ENCODE peak calls at places on chromosomes 3 and 15, in nine cellular contexts. H is PC-3, R is MM.1S, S is neural progenitor cell, Y is psoas muscle, N is cardiac fibroblast, T is left ventricle myocardium inferior, W is esophagus muscularis mucosa, D is NB4. O is an unnamed sample.

GRCh38 chr3:63328386-63328785 is 50.3 kb downstream of the SYNPR start:
- DNase-seq in H (no peak), R (no peak), S (no peak), Y (no peak), N (no peak), T (no peak), W (no peak), D (no peak), O (no peak)

GRCh38 chr3:79729096-79729495 is 38.7 kb downstream of the ROBO1 start:
- DNase-seq in H (peak), R (no peak), S (no peak), Y (no peak), N (peak), T (no peak), W (no peak), D (no peak), O (no peak)

GRCh38 chr15:40918146-40918798 is 10.9 kb upstream of the DLL4 start:
- DNase-seq in H (no peak), R (no peak), S (no peak), Y (no peak), N (no peak), T (no peak), W (no peak), D (no peak), O (peak)

GRCh38 chr3:101632586-101632985 is 44.3 kb downstream of the ZBTB11 start:
- DNase-seq in H (no peak), R (no peak), S (no peak), Y (no peak), N (no peak), T (no peak), W (peak), D (no peak), O (no peak)

GRCh38 chr3:63763156-63763555 is 55.9 kb upstream of the C3orf49 start:
- DNase-seq in H (no peak), R (no peak), S (no peak), Y (no peak), N (no peak), T (no peak), W (no peak), D (no peak), O (no peak)

GRCh38 chr15:64842099-64842940 is 605 bp downstream of the PLEKHO2 start:
- DNase-seq in H (peak), R (peak), S (peak), Y (peak), N (peak), T (peak), W (no peak), D (peak), O (no peak)

GRCh38 chr3:14170569-14171159 is 7.7 kb downstream of the XPC start:
- DNase-seq in H (peak), R (no peak), S (no peak), Y (no peak), N (peak), T (no peak), W (no peak), D (no peak), O (no peak)

GRCh38 chr3:111717601-111718000 is 122.5 kb upstream of the ZBED2 start:
- DNase-seq in H (peak), R (peak), S (peak), Y (peak), N (peak), T (peak), W (peak), D (peak), O (no peak)

GRCh38 chr3:142613491-142613890 is 17.3 kb downstream of the PLS1 start:
- DNase-seq in H (peak), R (no peak), S (no peak), Y (no peak), N (no peak), T (no peak), W (no peak), D (no peak), O (no peak)

GRCh38 chr3:66276705-66277274 is 56.0 kb downstream of the SLC25A26 start:
- DNase-seq in H (peak), R (peak), S (peak), Y (no peak), N (peak), T (no peak), W (no peak), D (peak), O (no peak)

GRCh38 chr15:78768096-78768495 is 43.2 kb downstream of the ADAMTS7 start:
- DNase-seq in H (no peak), R (no peak), S (no peak), Y (peak), N (no peak), T (no peak), W (no peak), D (no peak), O (peak)

GRCh38 chr3:171712168-171712938 is 97.9 kb downstream of the PLD1 start:
- DNase-seq in H (no peak), R (no peak), S (no peak), Y (no peak), N (peak), T (no peak), W (no peak), D (no peak), O (no peak)

GRCh38 chr3:135452881-135453280 is 512.6 kb upstream of the PPP2R3A start:
- DNase-seq in H (no peak), R (no peak), S (no peak), Y (no peak), N (no peak), T (no peak), W (peak), D (no peak), O (peak)

GRCh38 chr15:72195101-72195511 is 2.5 kb downstream of the GRAMD2A start:
- DNase-seq in H (peak), R (no peak), S (no peak), Y (no peak), N (no peak), T (no peak), W (no peak), D (peak), O (peak)

GRCh38 chr3:110955301-110955880 is 116.2 kb upstream of the NECTIN3 start:
- DNase-seq in H (peak), R (no peak), S (no peak), Y (no peak), N (peak), T (no peak), W (no peak), D (no peak), O (no peak)

GRCh38 chr3:153372326-153372725 is 210.3 kb downstream of the RAP2B start:
- DNase-seq in H (peak), R (no peak), S (no peak), Y (no peak), N (peak), T (no peak), W (no peak), D (peak), O (no peak)

GRCh38 chr15:52233405-52233804 is 42.2 kb upstream of the GNB5 start:
- DNase-seq in H (no peak), R (no peak), S (no peak), Y (no peak), N (no peak), T (no peak), W (no peak), D (peak), O (no peak)

GRCh38 chr3:159988617-159989251 is at the start of gene IL12A:
- DNase-seq in H (peak), R (peak), S (peak), Y (peak), N (peak), T (peak), W (peak), D (peak), O (peak)

GRCh38 chr15:51830279-51830806 is 890 bp downstream of the TMOD3 start:
- DNase-seq in H (peak), R (peak), S (no peak), Y (no peak), N (peak), T (no peak), W (no peak), D (peak), O (no peak)

GRCh38 chr3:10274601-10275000 is 18.1 kb downstream of the GHRL start:
- DNase-seq in H (no peak), R (peak), S (no peak), Y (no peak), N (no peak), T (no peak), W (no peak), D (no peak), O (no peak)

GRCh38 chr15:38541046-38541445 is 23.6 kb downstream of the RASGRP1 start:
- DNase-seq in H (no peak), R (no peak), S (no peak), Y (no peak), N (no peak), T (no peak), W (peak), D (no peak), O (no peak)

GRCh38 chr3:114310701-114311100 is 16.9 kb downstream of the TIGIT start:
- DNase-seq in H (no peak), R (no peak), S (no peak), Y (no peak), N (no peak), T (no peak), W (no peak), D (no peak), O (no peak)

GRCh38 chr15:60936186-60936585 is 292.9 kb downstream of the RORA start:
- DNase-seq in H (no peak), R (no peak), S (no peak), Y (no peak), N (no peak), T (no peak), W (no peak), D (no peak), O (no peak)

GRCh38 chr15:32855942-32856341 is 138.1 kb downstream of the GREM1 start:
- DNase-seq in H (peak), R (no peak), S (no peak), Y (no peak), N (peak), T (no peak), W (no peak), D (no peak), O (no peak)

GRCh38 chr15:101406796-101407195 is 82.7 kb downstream of the PCSK6 start:
- DNase-seq in H (no peak), R (no peak), S (no peak), Y (no peak), N (no peak), T (no peak), W (no peak), D (no peak), O (no peak)

GRCh38 chr3:86180696-86181095 is 810.3 kb downstream of the VGLL3 start:
- DNase-seq in H (peak), R (peak), S (peak), Y (no peak), N (no peak), T (no peak), W (no peak), D (peak), O (no peak)

GRCh38 chr3:174986685-174987084 is 127.6 kb downstream of the NAALADL2 start:
- DNase-seq in H (peak), R (no peak), S (no peak), Y (no peak), N (peak), T (no peak), W (no peak), D (no peak), O (no peak)

GRCh38 chr3:74054566-74054965 is 429.8 kb upstream of the PDZRN3 start:
- DNase-seq in H (no peak), R (no peak), S (no peak), Y (no peak), N (no peak), T (no peak), W (no peak), D (no peak), O (no peak)

GRCh38 chr3:159502986-159503385 is 485.6 kb upstream of the IL12A start:
- DNase-seq in H (no peak), R (no peak), S (no peak), Y (no peak), N (no peak), T (no peak), W (no peak), D (no peak), O (no peak)

GRCh38 chr3:128413413-128414205 is 53.1 kb downstream of the DNAJB8 start:
- DNase-seq in H (no peak), R (no peak), S (no peak), Y (no peak), N (no peak), T (no peak), W (no peak), D (no peak), O (no peak)

GRCh38 chr3:170835346-170835745 is 34.6 kb downstream of the RPL22L1 start:
- DNase-seq in H (no peak), R (no peak), S (peak), Y (no peak), N (no peak), T (no peak), W (no peak), D (no peak), O (no peak)

GRCh38 chr3:160676547-160677303 is at the start of gene ARL14:
- DNase-seq in H (peak), R (no peak), S (no peak), Y (no peak), N (no peak), T (no peak), W (no peak), D (no peak), O (no peak)

GRCh38 chr15:26098801-26099200 is 235.7 kb upstream of the ATP10A start:
- DNase-seq in H (no peak), R (no peak), S (no peak), Y (no peak), N (no peak), T (no peak), W (no peak), D (no peak), O (no peak)

GRCh38 chr3:187744169-187745151 is 808 bp downstream of the BCL6 start:
- DNase-seq in H (peak), R (peak), S (peak), Y (peak), N (peak), T (peak), W (no peak), D (peak), O (peak)

GRCh38 chr3:144942093-144942492 is 970.5 kb downstream of the DIPK2A start:
- DNase-seq in H (peak), R (no peak), S (no peak), Y (no peak), N (no peak), T (no peak), W (no peak), D (no peak), O (no peak)

GRCh38 chr15:25684521-25685215 is 178.5 kb downstream of the ATP10A start:
- DNase-seq in H (peak), R (no peak), S (no peak), Y (peak), N (peak), T (no peak), W (no peak), D (no peak), O (no peak)

GRCh38 chr3:144900366-144900765 is 928.7 kb downstream of the DIPK2A start:
- DNase-seq in H (no peak), R (no peak), S (no peak), Y (no peak), N (no peak), T (no peak), W (no peak), D (no peak), O (no peak)

DNA sequence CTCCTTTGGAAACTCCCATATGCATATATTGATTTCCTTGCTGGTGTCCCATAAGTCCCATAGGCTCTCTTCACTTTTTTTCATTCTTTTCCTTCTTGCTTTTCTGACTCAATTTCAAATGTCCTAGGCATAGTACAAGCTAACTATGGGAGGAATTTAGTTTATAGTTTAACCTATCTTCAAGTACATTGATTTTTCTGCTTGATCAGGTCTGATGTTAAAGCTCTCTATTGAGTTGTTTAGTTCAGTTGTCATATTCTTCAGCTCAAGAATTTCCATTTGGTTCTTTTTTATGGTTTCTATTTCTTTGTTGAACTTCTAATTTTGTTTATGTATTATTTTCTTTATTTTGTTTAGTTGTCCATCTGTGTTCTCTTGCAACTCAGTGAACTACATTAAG is 121.3 kb upstream of the MNS1 start:
- DNase-seq in H (no peak), R (no peak), S (no peak), Y (no peak), N (no peak), T (no peak), W (no peak), D (no peak), O (no peak)
- H3K4me3 ChIP-seq in H (no peak), R (no peak), S (no peak), Y (no peak), N (no peak), T (no peak), W (no peak), D (no peak), O (no peak)

GRCh38 chr15:70475439-70475781 is 287.9 kb downstream of the UACA start:
- DNase-seq in H (no peak), R (no peak), S (no peak), Y (no peak), N (no peak), T (no peak), W (no peak), D (no peak), O (no peak)
- H3K4me3 ChIP-seq in H (peak), R (no peak), S (no peak), Y (peak), N (peak), T (peak), W (peak), D (peak), O (peak)

DNA sequence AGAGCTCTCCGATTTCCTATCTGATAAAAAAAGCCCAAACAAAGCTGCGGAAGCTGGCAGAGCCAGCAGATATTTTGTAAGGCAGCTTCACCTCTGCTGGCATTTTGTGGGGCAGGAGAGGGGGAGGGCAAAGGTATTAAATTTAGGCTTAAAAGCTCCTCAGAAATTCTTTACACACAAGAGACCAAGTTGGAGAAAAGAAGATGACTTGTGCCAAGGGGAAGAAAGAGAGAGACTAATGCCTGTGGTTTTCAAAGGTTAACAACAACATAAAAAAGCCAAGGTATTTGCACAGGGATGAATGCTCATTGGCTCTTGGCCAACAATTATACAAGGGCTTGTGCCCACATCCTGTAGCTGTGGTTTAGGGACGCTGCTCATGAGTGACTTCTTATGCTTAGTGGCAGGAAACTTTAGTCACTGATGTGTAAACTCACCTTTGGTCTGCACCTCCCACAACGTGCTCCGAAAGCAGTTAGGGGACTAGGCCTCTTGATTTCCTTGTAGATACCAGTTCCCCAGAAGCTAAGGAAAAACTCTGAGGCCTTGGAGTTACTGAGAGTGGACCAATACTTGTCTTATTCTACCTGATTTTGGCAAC is 152.9 kb downstream of the TPRG1 start:
- DNase-seq in H (peak), R (peak), S (no peak), Y (peak), N (peak), T (no peak), W (no peak), D (peak), O (no peak)
- H3K4me3 ChIP-seq in H (no peak), R (no peak), S (no peak), Y (no peak), N (no peak), T (no peak), W (no peak), D (no peak), O (no peak)

GRCh38 chr15:23564798-23565394 is 578 bp upstream of the MKRN3 start:
- DNase-seq in H (no peak), R (no peak), S (peak), Y (no peak), N (no peak), T (no peak), W (no peak), D (no peak), O (no peak)

GRCh38 chr15:23567921-23568320 is 2.4 kb downstream of the MKRN3 start:
- DNase-seq in H (no peak), R (no peak), S (no peak), Y (no peak), N (no peak), T (no peak), W (no peak), D (no peak), O (no peak)

GRCh38 chr15:23569513-23569912 is 4.0 kb downstream of the MKRN3 start:
- DNase-seq in H (peak), R (no peak), S (no peak), Y (no peak), N (no peak), T (no peak), W (no peak), D (no peak), O (no peak)

GRCh38 chr15:23565395-23566069 is at the start of gene MKRN3:
- DNase-seq in H (no peak), R (no peak), S (peak), Y (peak), N (peak), T (no peak), W (no peak), D (peak), O (peak)

DNA sequence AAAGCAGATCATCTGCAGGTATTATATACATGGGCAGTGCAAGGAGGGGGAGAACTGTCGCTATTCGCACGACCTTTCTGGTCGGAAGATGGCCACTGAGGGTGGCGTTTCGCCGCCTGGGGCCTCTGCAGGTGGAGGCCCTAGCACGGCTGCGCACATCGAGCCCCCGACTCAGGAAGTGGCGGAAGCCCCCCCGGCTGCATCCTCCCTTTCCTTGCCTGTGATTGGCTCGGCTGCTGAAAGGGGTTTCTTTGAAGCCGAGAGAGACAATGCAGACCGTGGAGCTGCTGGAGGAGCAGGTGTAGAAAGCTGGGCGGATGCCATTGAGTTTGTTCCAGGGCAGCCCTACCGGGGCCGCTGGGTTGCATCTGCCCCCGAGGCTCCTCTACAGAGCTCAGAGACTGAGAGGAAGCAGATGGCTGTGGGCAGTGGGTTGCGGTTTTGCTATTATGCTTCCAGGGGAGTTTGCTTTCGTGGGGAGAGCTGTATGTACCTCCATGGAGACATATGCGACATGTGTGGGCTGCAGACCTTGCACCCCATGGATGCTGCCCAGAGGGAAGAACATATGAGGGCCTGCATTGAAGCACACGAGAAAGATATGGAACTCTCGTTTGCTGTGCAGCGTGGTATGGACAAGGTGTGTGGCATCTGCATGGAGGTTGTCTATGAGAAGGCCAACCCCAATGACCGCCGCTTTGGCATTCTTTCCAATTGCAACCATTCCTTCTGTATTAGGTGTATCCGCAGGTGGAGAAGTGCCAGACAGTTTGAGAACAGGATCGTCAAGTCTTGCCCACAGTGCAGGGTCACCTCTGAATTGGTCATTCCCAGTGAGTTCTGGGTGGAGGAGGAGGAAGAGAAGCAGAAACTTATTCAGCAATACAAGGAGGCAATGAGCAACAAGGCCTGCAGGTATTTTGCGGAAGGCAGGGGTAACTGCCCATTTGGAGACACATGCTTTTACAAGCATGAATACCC is 886 bp downstream of the MKRN3 start:
- DNase-seq in H (peak), R (no peak), S (no peak), Y (peak), N (no peak), T (no peak), W (no peak), D (peak), O (no peak)
- H3K4me3 ChIP-seq in H (peak), R (no peak), S (no peak), Y (peak), N (peak), T (peak), W (peak), D (peak), O (no peak)